ENCODE peak calls at places on chromosome 11, in seven cellular contexts. H is adrenal gland, W is pancreas, T is HCT116, C is HL-60, Q is epithelial cell of esophagus, A is fibroblast of mammary gland. S is an unnamed sample.

GRCh38 chr11:68905421-68906360 is 2.0 kb downstream of the IGHMBP2 start:
- DNase-seq in H (no peak), W (no peak), T (no peak), C (no peak), Q (no peak), A (no peak), S (no peak)

GRCh38 chr11:8757047-8757446 is 74.5 kb downstream of the RPL27A start:
- DNase-seq in H (no peak), W (no peak), T (no peak), C (no peak), Q (peak; percentile 17), A (no peak), S (no peak)

GRCh38 chr11:58940028-58940427 is 740 bp downstream of the GLYATL1 start:
- DNase-seq in H (no peak), W (no peak), T (no peak), C (no peak), Q (no peak), A (no peak), S (no peak)

GRCh38 chr11:64599698-64600211 is 8.7 kb downstream of the SLC22A12 start:
- DNase-seq in H (no peak), W (no peak), T (no peak), C (no peak), Q (no peak), A (no peak), S (no peak)

GRCh38 chr11:101083334-101083733 is 46.3 kb downstream of the PGR start:
- DNase-seq in H (no peak), W (no peak), T (no peak), C (no peak), Q (no peak), A (no peak), S (no peak)

GRCh38 chr11:91585035-91585801 is 639.4 kb upstream of the FAT3 start:
- DNase-seq in H (no peak), W (no peak), T (no peak), C (no peak), Q (no peak), A (no peak), S (no peak)

GRCh38 chr11:95975343-95975742 is 51.4 kb upstream of the MTMR2 start:
- DNase-seq in H (no peak), W (no peak), T (no peak), C (no peak), Q (no peak), A (no peak), S (no peak)

GRCh38 chr11:17563248-17563647 is 16.2 kb downstream of the OTOG start:
- DNase-seq in H (no peak), W (no peak), T (no peak), C (no peak), Q (peak; percentile 36), A (no peak), S (no peak)

GRCh38 chr11:111407652-111408051 is 28.6 kb upstream of the POU2AF1 start:
- DNase-seq in H (no peak), W (no peak), T (no peak), C (no peak), Q (no peak), A (no peak), S (no peak)

GRCh38 chr11:43648888-43649287 is 31.6 kb upstream of the HSD17B12 start:
- DNase-seq in H (no peak), W (no peak), T (no peak), C (no peak), Q (no peak), A (no peak), S (no peak)

GRCh38 chr11:130737866-130738431 is 178.3 kb downstream of the SNX19 start:
- DNase-seq in H (no peak), W (peak; percentile 36), T (no peak), C (no peak), Q (peak; percentile 46), A (peak; percentile 91), S (peak; percentile 46)

GRCh38 chr11:96001037-96001436 is 77.1 kb upstream of the MTMR2 start:
- DNase-seq in H (peak; percentile 75), W (no peak), T (no peak), C (no peak), Q (peak; percentile 9), A (peak; percentile 96), S (no peak)

GRCh38 chr11:35553831-35554230 is 28.4 kb upstream of the PAMR1 start:
- DNase-seq in H (no peak), W (no peak), T (no peak), C (no peak), Q (no peak), A (peak; percentile 92), S (no peak)

GRCh38 chr11:35553021-35553420 is 27.6 kb upstream of the PAMR1 start:
- DNase-seq in H (no peak), W (no peak), T (no peak), C (no peak), Q (no peak), A (peak; percentile 34), S (no peak)

GRCh38 chr11:35555238-35555887 is 29.9 kb upstream of the PAMR1 start:
- DNase-seq in H (no peak), W (no peak), T (no peak), C (no peak), Q (no peak), A (peak; percentile 88), S (no peak)

GRCh38 chr11:35558468-35558867 is 33.1 kb upstream of the PAMR1 start:
- DNase-seq in H (no peak), W (no peak), T (no peak), C (no peak), Q (peak; percentile 56), A (peak; percentile 28), S (no peak)

GRCh38 chr11:35554491-35555237 is 29.2 kb upstream of the PAMR1 start:
- DNase-seq in H (no peak), W (no peak), T (no peak), C (no peak), Q (no peak), A (no peak), S (no peak)
- TF ChIP-seq CTCF in H (no peak), W (no peak), T (peak; percentile 49), C (no peak), Q (peak; percentile 48), A (peak; percentile 53), S (no peak)

GRCh38 chr11:23674866-23675265 is 814.6 kb upstream of the CCDC179 start:
- DNase-seq in H (no peak), W (no peak), T (no peak), C (no peak), Q (no peak), A (peak; percentile 5), S (no peak)

GRCh38 chr11:23679041-23679440 is 817.8 kb upstream of the LUZP2 start:
- DNase-seq in H (no peak), W (no peak), T (no peak), C (no peak), Q (no peak), A (no peak), S (no peak)

GRCh38 chr11:23679981-23680380 is 816.9 kb upstream of the LUZP2 start:
- DNase-seq in H (no peak), W (no peak), T (no peak), C (no peak), Q (no peak), A (no peak), S (no peak)

DNA sequence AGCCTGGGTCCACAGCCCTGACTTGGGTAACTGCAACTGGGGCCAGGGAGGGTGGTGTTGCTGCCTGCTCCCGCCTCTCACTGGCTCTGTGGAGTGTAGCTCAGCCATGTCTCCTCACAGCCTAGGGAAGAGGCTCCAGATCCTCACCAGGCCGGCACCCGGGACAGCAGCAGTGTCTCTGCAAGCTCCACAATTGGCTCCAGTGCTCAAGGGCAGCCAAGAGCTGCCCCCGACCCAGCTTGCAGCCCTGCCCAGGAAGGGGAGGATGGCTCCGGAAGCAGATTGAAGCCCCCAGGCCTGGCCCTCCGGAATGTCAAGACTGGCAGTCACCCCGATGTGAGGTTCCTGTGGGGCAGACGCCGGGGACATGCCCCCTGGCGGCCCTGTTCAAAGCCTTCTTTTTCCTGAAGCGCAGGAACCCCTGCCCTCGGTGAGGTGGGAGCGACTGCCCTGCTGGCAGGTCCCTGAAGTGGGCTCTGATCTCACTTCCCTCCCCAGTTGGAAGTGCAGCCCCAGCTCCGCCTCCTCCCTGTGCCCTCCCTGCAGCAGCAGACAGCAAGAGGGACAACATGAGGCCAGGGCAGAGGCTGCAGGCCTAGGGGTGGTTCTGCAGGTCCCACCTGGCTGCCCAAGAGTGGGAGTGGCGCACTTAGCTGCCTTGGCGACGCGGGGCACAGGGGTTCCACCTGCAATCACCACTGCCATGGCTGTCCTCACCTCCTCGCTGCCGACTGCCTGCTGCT is 816.2 kb upstream of the LUZP2 start:
- DNase-seq in H (no peak), W (no peak), T (no peak), C (no peak), Q (no peak), A (no peak), S (no peak)
- TF ChIP-seq CTCF in H (no peak), W (no peak), T (no peak), C (no peak), Q (no peak), A (no peak), S (no peak)

DNA sequence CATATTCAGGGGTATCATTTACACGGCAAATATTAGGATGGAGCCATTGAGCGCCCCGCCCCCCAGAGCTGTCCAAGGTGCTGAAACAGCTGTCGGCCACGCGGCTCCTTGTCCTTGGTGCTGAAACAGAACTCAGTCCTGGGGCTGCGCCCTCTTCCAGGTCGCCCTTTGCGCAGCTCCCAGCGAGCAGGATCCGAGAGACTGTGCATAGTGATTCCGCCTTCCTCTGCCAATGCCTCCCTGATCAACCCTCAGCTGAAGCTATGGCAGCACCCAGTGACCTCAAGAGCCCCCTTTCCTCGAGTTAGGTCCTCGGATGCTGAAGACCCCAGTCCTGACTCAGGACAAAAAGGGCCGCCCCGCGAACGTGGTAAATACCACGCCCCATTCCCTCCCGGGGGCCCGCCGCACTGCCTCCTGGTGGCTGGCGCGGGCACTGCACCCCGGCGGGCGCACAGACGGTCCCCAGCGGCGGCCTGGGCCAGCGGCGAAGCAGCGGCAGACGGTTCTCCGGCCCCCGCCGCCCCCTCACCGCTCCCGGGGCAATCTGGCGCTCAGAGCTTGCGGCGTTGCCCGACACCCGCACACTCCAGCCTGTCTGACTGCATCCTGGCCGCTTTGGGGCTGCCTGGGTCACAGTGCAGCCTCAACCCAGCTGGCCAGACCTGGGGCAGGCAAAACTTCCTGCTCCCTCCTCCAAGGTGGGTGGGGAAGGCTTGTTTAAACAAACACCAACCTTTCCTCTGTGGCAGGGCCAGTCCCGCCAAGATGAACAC is 13.4 kb downstream of the SYT7 start:
- DNase-seq in H (peak; percentile 82), W (peak; percentile 61), T (peak; percentile 81), C (peak; percentile 51), Q (peak; percentile 85), A (peak; percentile 77), S (peak; percentile 69)
- TF ChIP-seq CTCF in H (peak; percentile 29), W (peak; percentile 17), T (peak; percentile 94), C (no peak), Q (peak; percentile 22), A (peak; percentile 44), S (peak; percentile 49)

DNA sequence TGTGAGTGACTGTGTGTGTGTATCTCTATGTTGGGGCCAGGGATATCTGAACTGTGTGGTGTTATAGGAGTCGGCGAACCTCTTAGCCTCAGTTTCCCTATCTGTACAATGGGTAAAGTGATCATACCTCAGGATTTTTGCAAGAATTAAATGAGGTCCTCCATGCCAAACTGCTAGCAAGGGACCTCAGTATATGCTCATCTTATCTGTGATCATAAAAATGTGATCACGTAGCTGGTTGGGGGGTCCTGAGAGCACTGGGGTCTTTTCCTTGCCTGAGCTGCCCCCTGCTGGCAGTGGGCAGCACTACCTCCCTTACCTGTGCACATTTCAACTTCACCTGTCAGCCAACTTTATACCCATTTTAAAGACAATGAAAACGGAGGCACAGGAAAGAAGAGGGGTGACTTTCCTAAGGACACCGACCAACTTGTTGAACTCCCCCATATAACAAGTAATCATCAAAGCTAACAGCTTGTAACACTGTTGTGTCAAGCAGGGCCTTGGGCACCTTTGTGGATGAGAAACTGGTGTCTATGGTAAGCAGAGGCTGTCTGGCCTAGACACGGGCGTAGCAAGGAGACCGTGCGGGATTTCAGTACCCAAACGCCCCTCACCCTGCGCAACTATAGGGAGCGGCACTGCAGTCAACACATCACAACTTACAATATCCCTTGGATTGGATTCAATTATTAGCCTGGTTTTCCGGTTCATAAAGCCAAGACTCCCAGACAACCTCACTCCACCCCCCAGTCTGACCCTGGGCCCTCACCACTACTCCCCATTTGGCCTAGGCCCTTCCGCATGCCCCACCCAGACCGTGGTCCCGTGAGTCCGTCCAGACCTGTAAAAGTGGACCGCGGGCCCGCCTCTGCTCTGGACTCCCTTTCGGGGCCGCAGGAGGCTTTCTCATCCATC is 1.2 kb upstream of the DPP3 start:
- DNase-seq in H (no peak), W (peak; percentile 54), T (peak; percentile 27), C (no peak), Q (peak; percentile 48), A (peak; percentile 34), S (peak; percentile 53)
- TF ChIP-seq CTCF in H (peak; percentile 46), W (peak; percentile 52), T (peak; percentile 94), C (peak; percentile 76), Q (peak; percentile 91), A (peak; percentile 75), S (peak; percentile 65)

S was measured in upper lobe of left lung.